ENCODE peak calls at places on chromosome 5, in nine cellular contexts. One of them, this sample, is unnamed. For H3K4me1, the result is how much of the 10 kb centered on the place peaks cover.

GRCh38 chr5:36045895-36046294 is 20.8 kb downstream of the UGT3A2 start:
- DNase-seq in ovary: no peak
- DNase-seq in mesendoderm: no peak
- DNase-seq in breast epithelium: no peak
- DNase-seq in endothelial cell of umbilical vein: no peak
- DNase-seq in mammary epithelial cell: no peak
- DNase-seq in HCT116: no peak
- DNase-seq in upper lobe of right lung: no peak
- DNase-seq in pancreas: no peak
- DNase-seq in this sample: no peak

GRCh38 chr5:158770506-158770905 is 329.2 kb downstream of the EBF1 start:
- DNase-seq in ovary: no peak
- DNase-seq in mesendoderm: peak
- DNase-seq in breast epithelium: no peak
- DNase-seq in endothelial cell of umbilical vein: no peak
- DNase-seq in mammary epithelial cell: peak
- DNase-seq in HCT116: peak
- DNase-seq in upper lobe of right lung: no peak
- DNase-seq in pancreas: no peak
- DNase-seq in this sample: no peak

GRCh38 chr5:126186210-126186609 is 237.0 kb upstream of the GRAMD2B start:
- DNase-seq in ovary: no peak
- DNase-seq in mesendoderm: no peak
- DNase-seq in breast epithelium: no peak
- DNase-seq in endothelial cell of umbilical vein: no peak
- DNase-seq in mammary epithelial cell: no peak
- DNase-seq in HCT116: no peak
- DNase-seq in upper lobe of right lung: no peak
- DNase-seq in pancreas: no peak
- DNase-seq in this sample: no peak

GRCh38 chr5:61477788-61478187 is 145.7 kb downstream of the ZSWIM6 start:
- DNase-seq in ovary: no peak
- DNase-seq in mesendoderm: no peak
- DNase-seq in breast epithelium: no peak
- DNase-seq in endothelial cell of umbilical vein: no peak
- DNase-seq in mammary epithelial cell: no peak
- DNase-seq in HCT116: no peak
- DNase-seq in upper lobe of right lung: no peak
- DNase-seq in pancreas: no peak
- DNase-seq in this sample: no peak

GRCh38 chr5:146005264-146005663 is 68.9 kb downstream of the SH3RF2 start:
- DNase-seq in ovary: no peak
- DNase-seq in mesendoderm: no peak
- DNase-seq in breast epithelium: no peak
- DNase-seq in endothelial cell of umbilical vein: no peak
- DNase-seq in mammary epithelial cell: no peak
- DNase-seq in HCT116: no peak
- DNase-seq in upper lobe of right lung: no peak
- DNase-seq in pancreas: no peak
- DNase-seq in this sample: no peak

GRCh38 chr5:74122979-74123575 is 497.1 kb downstream of the ARHGEF28 start:
- DNase-seq in ovary: no peak
- DNase-seq in mesendoderm: no peak
- DNase-seq in breast epithelium: no peak
- DNase-seq in endothelial cell of umbilical vein: no peak
- DNase-seq in mammary epithelial cell: no peak
- DNase-seq in HCT116: no peak
- DNase-seq in upper lobe of right lung: no peak
- DNase-seq in pancreas: no peak
- DNase-seq in this sample: no peak

GRCh38 chr5:79573983-79574890 is 38.0 kb upstream of the TENT2 start:
- DNase-seq in ovary: no peak
- DNase-seq in mesendoderm: no peak
- DNase-seq in breast epithelium: no peak
- DNase-seq in endothelial cell of umbilical vein: no peak
- DNase-seq in mammary epithelial cell: no peak
- DNase-seq in HCT116: no peak
- DNase-seq in upper lobe of right lung: no peak
- DNase-seq in pancreas: no peak
- DNase-seq in this sample: no peak

GRCh38 chr5:127936439-127936972 is 147.1 kb upstream of the SLC12A2 start:
- DNase-seq in ovary: no peak
- DNase-seq in mesendoderm: no peak
- DNase-seq in breast epithelium: no peak
- DNase-seq in endothelial cell of umbilical vein: no peak
- DNase-seq in mammary epithelial cell: peak
- DNase-seq in HCT116: no peak
- DNase-seq in upper lobe of right lung: no peak
- DNase-seq in pancreas: no peak
- DNase-seq in this sample: no peak

GRCh38 chr5:151144922-151145321 is 12.7 kb downstream of the ANXA6 start:
- DNase-seq in ovary: no peak
- DNase-seq in mesendoderm: no peak
- DNase-seq in breast epithelium: no peak
- DNase-seq in endothelial cell of umbilical vein: no peak
- DNase-seq in mammary epithelial cell: no peak
- DNase-seq in HCT116: no peak
- DNase-seq in upper lobe of right lung: no peak
- DNase-seq in pancreas: no peak
- DNase-seq in this sample: no peak

GRCh38 chr5:157180374-157181264 is at the start of gene ITK:
- DNase-seq in ovary: no peak
- DNase-seq in mesendoderm: no peak
- DNase-seq in breast epithelium: no peak
- DNase-seq in endothelial cell of umbilical vein: no peak
- DNase-seq in mammary epithelial cell: no peak
- DNase-seq in HCT116: no peak
- DNase-seq in upper lobe of right lung: no peak
- DNase-seq in pancreas: no peak
- DNase-seq in this sample: no peak

GRCh38 chr5:93572773-93573626 is 8.0 kb downstream of the NR2F1-AS1 start:
- DNase-seq in ovary: no peak
- DNase-seq in mesendoderm: peak
- DNase-seq in breast epithelium: no peak
- DNase-seq in endothelial cell of umbilical vein: no peak
- DNase-seq in mammary epithelial cell: peak
- DNase-seq in HCT116: no peak
- DNase-seq in upper lobe of right lung: no peak
- DNase-seq in pancreas: no peak
- DNase-seq in this sample: no peak

GRCh38 chr5:180346358-180346757 is 6.8 kb downstream of the GFPT2 start:
- DNase-seq in ovary: no peak
- DNase-seq in mesendoderm: no peak
- DNase-seq in breast epithelium: no peak
- DNase-seq in endothelial cell of umbilical vein: no peak
- DNase-seq in mammary epithelial cell: no peak
- DNase-seq in HCT116: no peak
- DNase-seq in upper lobe of right lung: no peak
- DNase-seq in pancreas: no peak
- DNase-seq in this sample: no peak

GRCh38 chr5:180350296-180350695 is 2.8 kb downstream of the GFPT2 start:
- DNase-seq in ovary: no peak
- DNase-seq in mesendoderm: no peak
- DNase-seq in breast epithelium: no peak
- DNase-seq in endothelial cell of umbilical vein: no peak
- DNase-seq in mammary epithelial cell: no peak
- DNase-seq in HCT116: no peak
- DNase-seq in upper lobe of right lung: no peak
- DNase-seq in pancreas: no peak
- DNase-seq in this sample: no peak

GRCh38 chr5:180349391-180349790 is 3.7 kb downstream of the GFPT2 start:
- DNase-seq in ovary: no peak
- DNase-seq in mesendoderm: no peak
- DNase-seq in breast epithelium: no peak
- DNase-seq in endothelial cell of umbilical vein: no peak
- DNase-seq in mammary epithelial cell: no peak
- DNase-seq in HCT116: no peak
- DNase-seq in upper lobe of right lung: no peak
- DNase-seq in pancreas: no peak
- DNase-seq in this sample: no peak

GRCh38 chr5:180347651-180348050 is 5.5 kb downstream of the GFPT2 start:
- DNase-seq in ovary: no peak
- DNase-seq in mesendoderm: peak
- DNase-seq in breast epithelium: no peak
- DNase-seq in endothelial cell of umbilical vein: no peak
- DNase-seq in mammary epithelial cell: no peak
- DNase-seq in HCT116: no peak
- DNase-seq in upper lobe of right lung: no peak
- DNase-seq in pancreas: no peak
- DNase-seq in this sample: no peak

GRCh38 chr5:180348316-180348715 is 4.8 kb downstream of the GFPT2 start:
- DNase-seq in ovary: no peak
- DNase-seq in mesendoderm: peak
- DNase-seq in breast epithelium: no peak
- DNase-seq in endothelial cell of umbilical vein: no peak
- DNase-seq in mammary epithelial cell: no peak
- DNase-seq in HCT116: no peak
- DNase-seq in upper lobe of right lung: no peak
- DNase-seq in pancreas: no peak
- DNase-seq in this sample: no peak
- H3K4me1 ChIP-seq in ovary: under half
- H3K4me1 ChIP-seq in mesendoderm: under half
- H3K4me1 ChIP-seq in breast epithelium: under half
- H3K4me1 ChIP-seq in endothelial cell of umbilical vein: under half
- H3K4me1 ChIP-seq in mammary epithelial cell: under half
- H3K4me1 ChIP-seq in HCT116: under half
- H3K4me1 ChIP-seq in upper lobe of right lung: under half
- H3K4me1 ChIP-seq in pancreas: under half
- H3K4me1 ChIP-seq in this sample: under half

GRCh38 chr5:142826093-142826492 is 55.9 kb downstream of the ARHGAP26 start:
- DNase-seq in ovary: no peak
- DNase-seq in mesendoderm: no peak
- DNase-seq in breast epithelium: no peak
- DNase-seq in endothelial cell of umbilical vein: no peak
- DNase-seq in mammary epithelial cell: no peak
- DNase-seq in HCT116: no peak
- DNase-seq in upper lobe of right lung: no peak
- DNase-seq in pancreas: no peak
- DNase-seq in this sample: no peak
- H3K4me1 ChIP-seq in ovary: under half
- H3K4me1 ChIP-seq in mesendoderm: under half
- H3K4me1 ChIP-seq in breast epithelium: under half
- H3K4me1 ChIP-seq in endothelial cell of umbilical vein: half or more
- H3K4me1 ChIP-seq in mammary epithelial cell: half or more
- H3K4me1 ChIP-seq in HCT116: half or more
- H3K4me1 ChIP-seq in upper lobe of right lung: half or more
- H3K4me1 ChIP-seq in pancreas: under half
- H3K4me1 ChIP-seq in this sample: under half

GRCh38 chr5:68271124-68271523 is 55.6 kb downstream of the PIK3R1 start:
- DNase-seq in ovary: no peak
- DNase-seq in mesendoderm: no peak
- DNase-seq in breast epithelium: no peak
- DNase-seq in endothelial cell of umbilical vein: no peak
- DNase-seq in mammary epithelial cell: no peak
- DNase-seq in HCT116: no peak
- DNase-seq in upper lobe of right lung: no peak
- DNase-seq in pancreas: no peak
- DNase-seq in this sample: no peak
- H3K4me1 ChIP-seq in ovary: under half
- H3K4me1 ChIP-seq in mesendoderm: under half
- H3K4me1 ChIP-seq in breast epithelium: under half
- H3K4me1 ChIP-seq in endothelial cell of umbilical vein: under half
- H3K4me1 ChIP-seq in mammary epithelial cell: half or more
- H3K4me1 ChIP-seq in HCT116: under half
- H3K4me1 ChIP-seq in upper lobe of right lung: half or more
- H3K4me1 ChIP-seq in pancreas: under half
- H3K4me1 ChIP-seq in this sample: half or more

GRCh38 chr5:172430354-172430753 is 24.0 kb downstream of the SH3PXD2B start:
- DNase-seq in ovary: peak
- DNase-seq in mesendoderm: no peak
- DNase-seq in breast epithelium: no peak
- DNase-seq in endothelial cell of umbilical vein: no peak
- DNase-seq in mammary epithelial cell: no peak
- DNase-seq in HCT116: no peak
- DNase-seq in upper lobe of right lung: no peak
- DNase-seq in pancreas: no peak
- DNase-seq in this sample: no peak
- H3K4me1 ChIP-seq in ovary: under half
- H3K4me1 ChIP-seq in mesendoderm: under half
- H3K4me1 ChIP-seq in breast epithelium: under half
- H3K4me1 ChIP-seq in endothelial cell of umbilical vein: under half
- H3K4me1 ChIP-seq in mammary epithelial cell: under half
- H3K4me1 ChIP-seq in HCT116: under half
- H3K4me1 ChIP-seq in upper lobe of right lung: under half
- H3K4me1 ChIP-seq in pancreas: under half
- H3K4me1 ChIP-seq in this sample: under half

GRCh38 chr5:132074772-132075718 is 1.5 kb downstream of the CSF2 start:
- DNase-seq in ovary: no peak
- DNase-seq in mesendoderm: no peak
- DNase-seq in breast epithelium: no peak
- DNase-seq in endothelial cell of umbilical vein: no peak
- DNase-seq in mammary epithelial cell: peak
- DNase-seq in HCT116: peak
- DNase-seq in upper lobe of right lung: peak
- DNase-seq in pancreas: no peak
- DNase-seq in this sample: no peak
- H3K4me1 ChIP-seq in ovary: under half
- H3K4me1 ChIP-seq in mesendoderm: under half
- H3K4me1 ChIP-seq in breast epithelium: under half
- H3K4me1 ChIP-seq in endothelial cell of umbilical vein: under half
- H3K4me1 ChIP-seq in mammary epithelial cell: under half
- H3K4me1 ChIP-seq in HCT116: under half
- H3K4me1 ChIP-seq in upper lobe of right lung: under half
- H3K4me1 ChIP-seq in pancreas: under half
- H3K4me1 ChIP-seq in this sample: under half

DNA sequence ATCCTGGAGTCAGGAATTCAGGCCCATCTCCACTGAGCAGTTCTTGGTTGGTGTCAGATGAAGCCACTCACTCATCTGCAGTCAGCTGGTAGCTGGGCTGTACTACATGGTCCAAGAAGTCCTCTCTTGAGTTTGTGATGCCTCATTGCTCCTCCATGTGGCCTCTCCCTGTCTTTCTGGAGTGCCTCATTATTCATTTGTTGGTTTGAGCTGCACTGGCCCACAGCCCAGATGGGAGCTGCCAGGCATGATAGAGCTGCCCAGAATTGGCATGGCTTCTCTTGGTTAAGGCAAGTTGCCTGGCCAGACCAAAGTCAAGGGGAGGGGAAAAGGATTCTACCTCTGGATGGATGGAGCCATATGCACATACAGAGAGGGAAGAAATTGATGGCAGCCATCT is 8.0 kb downstream of the PTCD2 start:
- DNase-seq in ovary: no peak
- DNase-seq in mesendoderm: no peak
- DNase-seq in breast epithelium: no peak
- DNase-seq in endothelial cell of umbilical vein: no peak
- DNase-seq in mammary epithelial cell: peak
- DNase-seq in HCT116: no peak
- DNase-seq in upper lobe of right lung: no peak
- DNase-seq in pancreas: no peak
- DNase-seq in this sample: no peak
- H3K4me1 ChIP-seq in ovary: under half
- H3K4me1 ChIP-seq in mesendoderm: under half
- H3K4me1 ChIP-seq in breast epithelium: under half
- H3K4me1 ChIP-seq in endothelial cell of umbilical vein: under half
- H3K4me1 ChIP-seq in mammary epithelial cell: under half
- H3K4me1 ChIP-seq in HCT116: under half
- H3K4me1 ChIP-seq in upper lobe of right lung: under half
- H3K4me1 ChIP-seq in pancreas: under half
- H3K4me1 ChIP-seq in this sample: under half

This sample was measured in gastrocnemius medialis.